ENCODE peak calls at places on chromosomes 13 and 19, in four cellular contexts. X, D, C and W are unnamed samples. For H3K9me3, the result is how much of the 10 kb centered on the place peaks cover.

GRCh38 chr13:79810018-79810417 is 329.1 kb downstream of the NDFIP2 start:
- DNase-seq in X (no peak), D (no peak), C (no peak), W (no peak)

GRCh38 chr19:30160426-30160825 is 211.8 kb upstream of the ZNF536 start:
- DNase-seq in X (no peak), D (no peak), C (no peak), W (no peak)

GRCh38 chr19:15616627-15617270 is 1.7 kb downstream of the CYP4F8 start:
- DNase-seq in X (peak), D (no peak), C (no peak), W (no peak)

GRCh38 chr19:2446390-2446789 is 10.4 kb downstream of the LMNB2 start:
- DNase-seq in X (no peak), D (no peak), C (no peak), W (no peak)

GRCh38 chr13:44523176-44524017 is 52.7 kb downstream of the TSC22D1 start:
- DNase-seq in X (no peak), D (peak), C (no peak), W (no peak)

GRCh38 chr13:20847298-20847697 is 55.2 kb downstream of the XPO4 start:
- DNase-seq in X (peak), D (no peak), C (no peak), W (no peak)

GRCh38 chr13:84497613-84498012 is 615.3 kb upstream of the SLITRK1 start:
- DNase-seq in X (no peak), D (no peak), C (no peak), W (no peak)

GRCh38 chr13:80883545-80883944 is 542.6 kb upstream of the SPRY2 start:
- DNase-seq in X (no peak), D (no peak), C (no peak), W (no peak)

GRCh38 chr13:20799726-20800416 is 26.1 kb upstream of the EEF1AKMT1 start:
- DNase-seq in X (no peak), D (no peak), C (no peak), W (no peak)

GRCh38 chr13:51549050-51549449 is 35.2 kb upstream of the WDFY2 start:
- DNase-seq in X (peak), D (no peak), C (no peak), W (peak)

GRCh38 chr19:50252111-50252886 is 48.9 kb downstream of the MYH14 start:
- DNase-seq in X (no peak), D (peak), C (no peak), W (peak)

GRCh38 chr13:42883771-42884170 is 102.4 kb downstream of the FAM216B start:
- DNase-seq in X (peak), D (no peak), C (no peak), W (peak)

GRCh38 chr19:16458391-16459128 is 13.2 kb downstream of the EPS15L1 start:
- DNase-seq in X (peak), D (no peak), C (no peak), W (no peak)

GRCh38 chr13:70964124-70964523 is 855.9 kb upstream of the KLHL1 start:
- DNase-seq in X (no peak), D (no peak), C (no peak), W (no peak)

GRCh38 chr13:111999352-111999751 is 67.6 kb upstream of the SOX1 start:
- DNase-seq in X (no peak), D (no peak), C (no peak), W (no peak)

GRCh38 chr13:25352806-25353205 is 19.0 kb upstream of the ATP8A2 start:
- DNase-seq in X (no peak), D (no peak), C (no peak), W (no peak)

GRCh38 chr13:26679945-26680516 is 80.6 kb downstream of the GPR12 start:
- DNase-seq in X (no peak), D (peak), C (no peak), W (no peak)

GRCh38 chr13:50448535-50448981 is 394.9 kb downstream of the DLEU7 start:
- DNase-seq in X (peak), D (no peak), C (no peak), W (no peak)

GRCh38 chr19:29748996-29749395 is 33.9 kb upstream of the C19orf12 start:
- DNase-seq in X (no peak), D (no peak), C (no peak), W (no peak)

GRCh38 chr13:101942038-101942437 is 459.8 kb downstream of the FGF14 start:
- DNase-seq in X (peak), D (peak), C (no peak), W (no peak)

GRCh38 chr13:91389186-91389585 is 9.2 kb upstream of the GPC5 start:
- DNase-seq in X (no peak), D (peak), C (no peak), W (no peak)

GRCh38 chr19:35049456-35049855 is 7.9 kb downstream of the HPN start:
- DNase-seq in X (no peak), D (peak), C (no peak), W (no peak)

GRCh38 chr13:88643233-88643632 is 972.1 kb downstream of the SLITRK5 start:
- DNase-seq in X (no peak), D (no peak), C (no peak), W (no peak)

GRCh38 chr19:24033962-24034342 is 53.0 kb upstream of the ZNF254 start:
- DNase-seq in X (peak), D (peak), C (peak), W (peak)

GRCh38 chr13:94090773-94091172 is 388.7 kb downstream of the DCT start:
- DNase-seq in X (no peak), D (no peak), C (no peak), W (no peak)

GRCh38 chr19:48928164-48929005 is 5.1 kb upstream of the DHDH start:
- DNase-seq in X (no peak), D (peak), C (no peak), W (no peak)

GRCh38 chr13:97921146-97921776 is 32.2 kb upstream of the IPO5 start:
- DNase-seq in X (no peak), D (no peak), C (no peak), W (no peak)

GRCh38 chr19:29663861-29664752 is 1.2 kb upstream of the PLEKHF1 start:
- DNase-seq in X (no peak), D (peak), C (peak), W (no peak)

GRCh38 chr13:43285891-43286602 is 262.7 kb downstream of the DNAJC15 start:
- DNase-seq in X (no peak), D (no peak), C (no peak), W (no peak)

GRCh38 chr19:34499155-34499834 is 17.7 kb downstream of the WTIP start:
- DNase-seq in X (no peak), D (peak), C (no peak), W (no peak)

GRCh38 chr13:67238277-67238859 is 8.2 kb upstream of the PCDH9 start:
- DNase-seq in X (peak), D (peak), C (no peak), W (no peak)

GRCh38 chr13:110680852-110681251 is 25.1 kb downstream of the CARS2 start:
- DNase-seq in X (peak), D (peak), C (no peak), W (no peak)

GRCh38 chr19:46021531-46022041 is 1.3 kb downstream of the PGLYRP1 start:
- DNase-seq in X (no peak), D (no peak), C (peak), W (peak)

GRCh38 chr13:33213797-33214196 is 71.8 kb downstream of the STARD13 start:
- DNase-seq in X (peak), D (no peak), C (no peak), W (no peak)

GRCh38 chr13:53953205-53953604 is 924.6 kb downstream of the OLFM4 start:
- DNase-seq in X (no peak), D (no peak), C (no peak), W (no peak)

DNA sequence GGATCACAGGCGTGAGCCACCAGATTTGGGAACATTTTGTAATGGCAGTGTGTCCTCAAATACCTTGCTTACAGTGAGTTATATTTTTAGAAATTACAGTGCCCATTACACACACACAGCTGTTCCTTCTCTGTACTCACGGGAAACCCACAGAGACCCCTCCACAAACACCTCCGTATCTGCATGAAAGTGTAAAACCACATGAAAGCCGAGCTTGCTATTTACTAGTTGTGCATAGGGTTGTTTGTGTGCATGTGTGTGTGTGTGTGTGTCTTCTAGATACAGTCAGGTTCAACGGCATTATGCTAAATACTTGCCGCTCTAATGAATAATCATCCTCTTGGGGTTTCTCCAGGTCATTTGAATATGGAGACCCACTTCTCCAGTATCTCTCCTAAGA is 22.3 kb upstream of the LILRA2 start:
- DNase-seq in X (no peak), D (no peak), C (no peak), W (no peak)
- H3K9me3 ChIP-seq in X (under half), D (under half), C (under half), W (under half)

GRCh38 chr13:47415048-47415447 is 518.2 kb upstream of the HTR2A start:
- DNase-seq in X (no peak), D (no peak), C (no peak), W (no peak)
- H3K27ac ChIP-seq in X (no peak), D (no peak), C (no peak), W (no peak)

GRCh38 chr13:35694549-35695233 is 218.2 kb upstream of the MAB21L1 start:
- DNase-seq in X (no peak), D (no peak), C (peak), W (no peak)
- H3K9me3 ChIP-seq in X (under half), D (under half), C (under half), W (under half)

DNA sequence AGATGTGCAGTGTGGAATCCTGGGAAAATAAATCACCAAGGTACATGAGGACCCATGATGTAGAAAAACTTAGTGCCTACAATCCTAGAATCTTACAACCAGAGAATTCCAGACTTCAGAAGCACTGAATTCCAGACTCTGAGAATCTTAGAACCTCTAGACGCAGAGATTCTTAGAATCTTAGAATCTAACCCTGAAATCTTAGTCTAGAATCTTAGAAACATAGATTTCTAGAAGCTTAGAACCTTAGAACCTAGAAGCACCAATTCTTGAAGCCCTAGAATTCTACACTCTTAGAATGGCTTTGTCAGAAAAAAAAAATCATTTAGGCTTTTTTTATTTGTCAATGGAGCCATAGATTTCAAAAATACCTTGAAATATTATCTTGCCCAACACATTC is 6.0 kb downstream of the CEACAM16 start:
- DNase-seq in X (no peak), D (peak), C (no peak), W (no peak)
- H3K27ac ChIP-seq in X (no peak), D (no peak), C (no peak), W (no peak)

GRCh38 chr19:44156475-44156874 is 8.4 kb upstream of the ZNF226 start:
- DNase-seq in X (no peak), D (no peak), C (no peak), W (no peak)
- H3K9me3 ChIP-seq in X (under half), D (under half), C (half or more), W (half or more)